ENCODE peak calls at places on chromosomes 12 and 14, in four cellular contexts. U is GM12878, M is H1, B is HepG2. X is an unnamed sample.

GRCh38 chr14:23436327-23437141 is 1.1 kb upstream of the MYH7 start:
- DNase-seq in U (no peak), M (no peak), B (no peak), X (no peak)

GRCh38 chr12:110537605-110538409 is 35.7 kb downstream of the RAD9B start:
- DNase-seq in U (no peak), M (no peak), B (no peak), X (no peak)

GRCh38 chr14:61562321-61563161 is 132.8 kb upstream of the HIF1A start:
- DNase-seq in U (no peak), M (no peak), B (peak; percentile 90), X (no peak)

GRCh38 chr14:50501642-50502041 is 30.7 kb downstream of the MAP4K5 start:
- DNase-seq in U (no peak), M (no peak), B (no peak), X (no peak)

GRCh38 chr12:105740970-105741725 is 397.6 kb downstream of the NUAK1 start:
- DNase-seq in U (no peak), M (no peak), B (no peak), X (no peak)

GRCh38 chr14:70845601-70846000 is 36.3 kb upstream of the MAP3K9 start:
- DNase-seq in U (no peak), M (no peak), B (no peak), X (no peak)

GRCh38 chr14:61948376-61948775 is 186.2 kb downstream of the SNAPC1 start:
- DNase-seq in U (no peak), M (no peak), B (no peak), X (no peak)

GRCh38 chr12:4026476-4026875 is 153.3 kb upstream of the PARP11 start:
- DNase-seq in U (no peak), M (no peak), B (no peak), X (no peak)

GRCh38 chr14:49623941-49624806 is 3.6 kb downstream of the MGAT2 start:
- DNase-seq in U (no peak), M (no peak), B (no peak), X (no peak)

GRCh38 chr12:92654929-92655328 is 47.9 kb upstream of the PLEKHG7 start:
- DNase-seq in U (no peak), M (no peak), B (no peak), X (no peak)
- TF ChIP-seq TCF12 in U (no peak), M (no peak), B (no peak), X (no peak)

GRCh38 chr14:99889268-99889667 is 96.1 kb downstream of the EML1 start:
- DNase-seq in U (no peak), M (peak; percentile 33), B (no peak), X (no peak)
- TF ChIP-seq TCF12 in U (no peak), M (peak; percentile 59), B (no peak), X (no peak)

GRCh38 chr14:77869350-77869749 is 69.4 kb downstream of the ADCK1 start:
- DNase-seq in U (no peak), M (no peak), B (no peak), X (no peak)

GRCh38 chr14:77870646-77871045 is 70.7 kb downstream of the ADCK1 start:
- DNase-seq in U (no peak), M (no peak), B (no peak), X (no peak)

GRCh38 chr14:77866932-77867331 is 67.0 kb downstream of the ADCK1 start:
- DNase-seq in U (no peak), M (no peak), B (no peak), X (no peak)

GRCh38 chr14:77867476-77867875 is 67.6 kb downstream of the ADCK1 start:
- DNase-seq in U (no peak), M (no peak), B (no peak), X (peak; percentile 29)

DNA sequence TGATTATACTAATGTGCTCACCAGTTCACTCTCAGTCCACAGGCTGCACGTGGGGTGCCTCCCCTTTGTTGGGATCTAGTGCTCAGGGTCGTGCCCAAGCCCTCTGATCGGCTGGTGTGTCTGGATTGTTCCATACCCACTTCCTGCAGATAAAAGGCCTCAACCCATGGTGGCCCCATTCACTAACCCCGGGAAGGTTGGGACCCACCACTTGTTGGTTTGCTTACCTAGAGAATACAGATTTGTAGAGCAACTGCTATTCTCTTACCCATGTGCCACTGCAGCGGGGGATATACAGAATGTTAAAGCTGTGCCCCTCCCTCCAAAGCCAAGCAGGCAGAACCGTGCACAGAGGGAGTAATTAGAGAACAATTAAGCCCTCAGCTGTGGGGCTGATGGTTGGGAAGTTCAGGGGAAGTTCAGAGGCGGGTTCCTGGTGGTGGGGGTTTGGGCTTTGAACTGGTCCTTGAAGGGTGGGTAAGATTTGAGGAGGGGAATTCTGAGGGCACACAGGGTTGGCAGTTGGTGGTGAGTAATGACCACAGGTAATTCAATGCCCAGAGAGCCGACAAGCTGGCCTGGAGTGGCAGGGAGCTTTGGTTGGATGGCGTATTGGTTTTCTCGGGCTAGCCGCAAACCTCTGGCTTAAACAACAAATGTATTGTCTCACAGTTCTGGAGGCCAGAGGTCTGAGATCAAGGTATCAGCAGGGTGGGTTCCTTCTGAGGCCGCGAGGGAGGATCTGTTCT is 68.8 kb downstream of the ADCK1 start:
- DNase-seq in U (no peak), M (no peak), B (no peak), X (no peak)
- TF ChIP-seq TCF12 in U (no peak), M (no peak), B (no peak), X (no peak)

GRCh38 chr12:48514728-48515127 is 10.7 kb upstream of the OR8S1 start:
- DNase-seq in U (no peak), M (no peak), B (no peak), X (no peak)
- TF ChIP-seq TCF12 in U (no peak), M (no peak), B (no peak), X (no peak)

GRCh38 chr12:64004639-64005038 is 160.1 kb downstream of the SRGAP1 start:
- DNase-seq in U (no peak), M (no peak), B (no peak), X (no peak)
- TF ChIP-seq TCF12 in U (no peak), M (no peak), B (no peak), X (no peak)